ENCODE peak calls at places on chromosomes 11 and 22, in ten cellular contexts. F is IMR-90, H is sigmoid colon, O is AG04450, E is brain microvascular endothelial cell, T is mammary epithelial cell, P is RWPE1, W is left ventricle myocardium inferior, Q is BJ, S is tibial artery. B is an unnamed sample.

GRCh38 chr11:106493751-106494150 is 416.3 kb downstream of the AASDHPPT start:
- DNase-seq in F (peak), H (no peak), O (no peak), E (no peak), T (no peak), P (no peak), W (no peak), Q (peak), S (no peak), B (no peak)

GRCh38 chr22:28413612-28414011 is 266.0 kb downstream of the TTC28 start:
- DNase-seq in F (no peak), H (no peak), O (no peak), E (no peak), T (no peak), P (no peak), W (no peak), Q (no peak), S (no peak), B (no peak)

GRCh38 chr11:122850076-122850631 is 11.9 kb downstream of the CRTAM start:
- DNase-seq in F (peak), H (no peak), O (no peak), E (peak), T (no peak), P (no peak), W (no peak), Q (no peak), S (no peak), B (peak)

GRCh38 chr11:65574963-65575567 is 788 bp upstream of the EHBP1L1 start:
- DNase-seq in F (no peak), H (peak), O (no peak), E (no peak), T (no peak), P (no peak), W (no peak), Q (no peak), S (no peak), B (peak)

GRCh38 chr11:121451178-121451981 is 734 bp upstream of the SORL1 start:
- DNase-seq in F (no peak), H (no peak), O (no peak), E (no peak), T (no peak), P (no peak), W (no peak), Q (no peak), S (no peak), B (no peak)

GRCh38 chr11:37905707-37906417 is 1307.8 kb upstream of the RAG2 start:
- DNase-seq in F (no peak), H (no peak), O (no peak), E (no peak), T (peak), P (peak), W (no peak), Q (no peak), S (no peak), B (no peak)

GRCh38 chr11:35242843-35243242 is 103.9 kb downstream of the CD44 start:
- DNase-seq in F (no peak), H (no peak), O (no peak), E (no peak), T (no peak), P (no peak), W (no peak), Q (no peak), S (no peak), B (no peak)

GRCh38 chr11:8813658-8814057 is 97.3 kb upstream of the AKIP1 start:
- DNase-seq in F (peak), H (peak), O (peak), E (peak), T (peak), P (peak), W (peak), Q (no peak), S (peak), B (peak)

GRCh38 chr22:42340695-42341383 is 70.4 kb upstream of the TCF20 start:
- DNase-seq in F (no peak), H (peak), O (no peak), E (no peak), T (no peak), P (no peak), W (no peak), Q (no peak), S (no peak), B (no peak)

GRCh38 chr11:27183672-27184457 is 143.2 kb downstream of the BBOX1 start:
- DNase-seq in F (peak), H (peak), O (peak), E (peak), T (peak), P (peak), W (no peak), Q (no peak), S (no peak), B (peak)

GRCh38 chr11:10758959-10759358 is 7.9 kb downstream of the CTR9 start:
- DNase-seq in F (no peak), H (no peak), O (no peak), E (no peak), T (no peak), P (no peak), W (no peak), Q (no peak), S (no peak), B (no peak)

GRCh38 chr11:85076535-85077330 is 550.4 kb downstream of the DLG2 start:
- DNase-seq in F (peak), H (no peak), O (no peak), E (peak), T (peak), P (no peak), W (no peak), Q (no peak), S (no peak), B (no peak)

GRCh38 chr22:20239063-20239950 is 28.8 kb downstream of the RTN4R start:
- DNase-seq in F (peak), H (no peak), O (no peak), E (no peak), T (no peak), P (no peak), W (peak), Q (no peak), S (no peak), B (no peak)
- TF ChIP-seq CTCF in F (no peak), H (no peak), O (no peak), E (no peak), T (no peak), P (no peak), W (no peak), Q (no peak), S (no peak), B (no peak)

GRCh38 chr11:129945377-129945776 is 50.0 kb upstream of the NFRKB start:
- DNase-seq in F (no peak), H (no peak), O (no peak), E (no peak), T (no peak), P (no peak), W (no peak), Q (no peak), S (no peak), B (no peak)

GRCh38 chr11:129946965-129947364 is 51.6 kb upstream of the NFRKB start:
- DNase-seq in F (no peak), H (no peak), O (no peak), E (no peak), T (no peak), P (no peak), W (no peak), Q (no peak), S (no peak), B (no peak)

GRCh38 chr11:129944696-129945095 is 49.3 kb upstream of the NFRKB start:
- DNase-seq in F (no peak), H (no peak), O (no peak), E (no peak), T (no peak), P (no peak), W (no peak), Q (no peak), S (no peak), B (no peak)

GRCh38 chr11:129947474-129947873 is 52.1 kb upstream of the NFRKB start:
- DNase-seq in F (no peak), H (no peak), O (no peak), E (no peak), T (no peak), P (no peak), W (no peak), Q (no peak), S (no peak), B (no peak)

GRCh38 chr11:129946256-129946655 is 50.9 kb upstream of the NFRKB start:
- DNase-seq in F (peak), H (no peak), O (no peak), E (no peak), T (no peak), P (no peak), W (no peak), Q (no peak), S (no peak), B (no peak)
- TF ChIP-seq CTCF in F (no peak), H (no peak), O (no peak), E (no peak), T (no peak), P (no peak), W (no peak), Q (no peak), S (no peak), B (no peak)

GRCh38 chr22:46366801-46367706 is 31.5 kb downstream of the TRMU start:
- DNase-seq in F (no peak), H (no peak), O (no peak), E (no peak), T (no peak), P (no peak), W (no peak), Q (no peak), S (no peak), B (no peak)
- TF ChIP-seq CTCF in F (no peak), H (no peak), O (no peak), E (no peak), T (no peak), P (no peak), W (no peak), Q (no peak), S (no peak), B (no peak)

GRCh38 chr11:117198613-117199012 is 557 bp upstream of the TAGLN start:
- DNase-seq in F (no peak), H (no peak), O (no peak), E (no peak), T (no peak), P (no peak), W (no peak), Q (no peak), S (no peak), B (no peak)
- TF ChIP-seq CTCF in F (no peak), H (no peak), O (no peak), E (no peak), T (no peak), P (no peak), W (no peak), Q (no peak), S (no peak), B (no peak)